ENCODE peak calls at places on chromosomes 6 and 20, in eight cellular contexts. One of them, this sample, is unnamed. For H3K4me1, the result is how much of the 10 kb centered on the place peaks cover.

GRCh38 chr6:2841264-2842138 is at the start of gene SERPINB1:
- DNase-seq in heart left ventricle: peak
- DNase-seq in right lobe of liver: peak
- DNase-seq in uterus: peak
- DNase-seq in stomach: peak
- DNase-seq in transverse colon: peak
- DNase-seq in A549: peak
- DNase-seq in IMR-90: peak
- DNase-seq in this sample: peak

GRCh38 chr20:40279390-40279789 is 409.6 kb downstream of the MAFB start:
- DNase-seq in stomach: no peak
- DNase-seq in right lobe of liver: no peak
- DNase-seq in uterus: peak
- DNase-seq in IMR-90: peak
- DNase-seq in heart left ventricle: peak
- DNase-seq in transverse colon: peak
- DNase-seq in A549: no peak
- DNase-seq in this sample: no peak

GRCh38 chr6:156779206-156780116 is 2.3 kb downstream of the ARID1B start:
- DNase-seq in heart left ventricle: peak
- DNase-seq in transverse colon: peak
- DNase-seq in uterus: peak
- DNase-seq in right lobe of liver: peak
- DNase-seq in stomach: peak
- DNase-seq in A549: peak
- DNase-seq in IMR-90: no peak
- DNase-seq in this sample: peak

GRCh38 chr6:110814488-110815259 is 595 bp downstream of the CDK19 start:
- DNase-seq in stomach: peak
- DNase-seq in IMR-90: peak
- DNase-seq in right lobe of liver: peak
- DNase-seq in heart left ventricle: peak
- DNase-seq in uterus: peak
- DNase-seq in transverse colon: peak
- DNase-seq in A549: peak
- DNase-seq in this sample: peak

GRCh38 chr20:58640446-58640845 is 10.6 kb upstream of the STX16 start:
- DNase-seq in A549: no peak
- DNase-seq in IMR-90: peak
- DNase-seq in uterus: no peak
- DNase-seq in transverse colon: no peak
- DNase-seq in heart left ventricle: no peak
- DNase-seq in stomach: no peak
- DNase-seq in right lobe of liver: no peak
- DNase-seq in this sample: no peak

GRCh38 chr6:140043762-140044378 is 669.4 kb upstream of the CITED2 start:
- DNase-seq in transverse colon: no peak
- DNase-seq in IMR-90: peak
- DNase-seq in stomach: no peak
- DNase-seq in right lobe of liver: no peak
- DNase-seq in heart left ventricle: no peak
- DNase-seq in A549: peak
- DNase-seq in uterus: no peak
- DNase-seq in this sample: no peak

GRCh38 chr6:39388526-39389371 is 66.2 kb upstream of the KCNK16 start:
- DNase-seq in IMR-90: no peak
- DNase-seq in heart left ventricle: no peak
- DNase-seq in A549: no peak
- DNase-seq in transverse colon: no peak
- DNase-seq in right lobe of liver: no peak
- DNase-seq in stomach: no peak
- DNase-seq in uterus: no peak
- DNase-seq in this sample: no peak

GRCh38 chr20:58714340-58714922 is 21.8 kb downstream of the NPEPL1 start:
- DNase-seq in A549: no peak
- DNase-seq in right lobe of liver: peak
- DNase-seq in transverse colon: peak
- DNase-seq in IMR-90: no peak
- DNase-seq in heart left ventricle: peak
- DNase-seq in uterus: peak
- DNase-seq in stomach: no peak
- DNase-seq in this sample: peak

GRCh38 chr20:54067606-54068174 is 2.7 kb downstream of the BCAS1 start:
- DNase-seq in IMR-90: no peak
- DNase-seq in A549: peak
- DNase-seq in transverse colon: peak
- DNase-seq in uterus: no peak
- DNase-seq in heart left ventricle: no peak
- DNase-seq in right lobe of liver: peak
- DNase-seq in stomach: peak
- DNase-seq in this sample: peak

GRCh38 chr6:130743175-130743574 is 84.0 kb upstream of the SMLR1 start:
- DNase-seq in IMR-90: no peak
- DNase-seq in uterus: no peak
- DNase-seq in A549: no peak
- DNase-seq in stomach: no peak
- DNase-seq in heart left ventricle: no peak
- DNase-seq in transverse colon: no peak
- DNase-seq in right lobe of liver: no peak
- DNase-seq in this sample: no peak

GRCh38 chr20:63534831-63535651 is 2.1 kb downstream of the PTK6 start:
- DNase-seq in right lobe of liver: peak
- DNase-seq in A549: no peak
- DNase-seq in stomach: peak
- DNase-seq in transverse colon: peak
- DNase-seq in IMR-90: no peak
- DNase-seq in heart left ventricle: no peak
- DNase-seq in uterus: no peak
- DNase-seq in this sample: peak

GRCh38 chr6:44214307-44214706 is 2.4 kb upstream of the MYMX start:
- DNase-seq in A549: no peak
- DNase-seq in right lobe of liver: no peak
- DNase-seq in IMR-90: no peak
- DNase-seq in stomach: no peak
- DNase-seq in uterus: no peak
- DNase-seq in transverse colon: no peak
- DNase-seq in heart left ventricle: no peak
- DNase-seq in this sample: no peak

GRCh38 chr6:115668781-115669180 is 391.9 kb downstream of the FRK start:
- DNase-seq in stomach: no peak
- DNase-seq in uterus: no peak
- DNase-seq in transverse colon: no peak
- DNase-seq in heart left ventricle: no peak
- DNase-seq in A549: no peak
- DNase-seq in right lobe of liver: no peak
- DNase-seq in IMR-90: no peak
- DNase-seq in this sample: no peak

GRCh38 chr20:58064411-58065010 is 163.9 kb downstream of the ANKRD60 start:
- DNase-seq in stomach: no peak
- DNase-seq in IMR-90: no peak
- DNase-seq in A549: no peak
- DNase-seq in right lobe of liver: no peak
- DNase-seq in transverse colon: no peak
- DNase-seq in heart left ventricle: no peak
- DNase-seq in uterus: no peak
- DNase-seq in this sample: no peak

GRCh38 chr20:52204136-52204535 is 12.6 kb upstream of the ZFP64 start:
- DNase-seq in A549: peak
- DNase-seq in right lobe of liver: no peak
- DNase-seq in transverse colon: no peak
- DNase-seq in heart left ventricle: no peak
- DNase-seq in stomach: no peak
- DNase-seq in IMR-90: no peak
- DNase-seq in uterus: no peak
- DNase-seq in this sample: no peak

GRCh38 chr6:47595785-47596184 is 102.6 kb upstream of the ADGRF4 start:
- DNase-seq in right lobe of liver: no peak
- DNase-seq in transverse colon: peak
- DNase-seq in A549: no peak
- DNase-seq in heart left ventricle: no peak
- DNase-seq in uterus: no peak
- DNase-seq in IMR-90: no peak
- DNase-seq in stomach: no peak
- DNase-seq in this sample: no peak

GRCh38 chr6:158008894-158009891 is 27.5 kb downstream of the SYNJ2 start:
- DNase-seq in transverse colon: peak
- DNase-seq in IMR-90: peak
- DNase-seq in heart left ventricle: peak
- DNase-seq in right lobe of liver: peak
- DNase-seq in uterus: peak
- DNase-seq in A549: no peak
- DNase-seq in stomach: no peak
- DNase-seq in this sample: peak

GRCh38 chr6:133555726-133556125 is 314.6 kb downstream of the EYA4 start:
- DNase-seq in stomach: no peak
- DNase-seq in transverse colon: no peak
- DNase-seq in A549: no peak
- DNase-seq in IMR-90: peak
- DNase-seq in right lobe of liver: no peak
- DNase-seq in heart left ventricle: no peak
- DNase-seq in uterus: no peak
- DNase-seq in this sample: no peak

GRCh38 chr6:142374965-142375733 is 73.3 kb downstream of the ADGRG6 start:
- DNase-seq in A549: peak
- DNase-seq in heart left ventricle: no peak
- DNase-seq in transverse colon: no peak
- DNase-seq in IMR-90: peak
- DNase-seq in stomach: no peak
- DNase-seq in uterus: no peak
- DNase-seq in right lobe of liver: no peak
- DNase-seq in this sample: no peak

GRCh38 chr6:10532392-10532791 is 11.2 kb downstream of the GCNT2 start:
- DNase-seq in heart left ventricle: no peak
- DNase-seq in transverse colon: no peak
- DNase-seq in IMR-90: no peak
- DNase-seq in stomach: no peak
- DNase-seq in uterus: no peak
- DNase-seq in right lobe of liver: no peak
- DNase-seq in A549: no peak
- DNase-seq in this sample: no peak

GRCh38 chr6:10531513-10531912 is 10.4 kb downstream of the GCNT2 start:
- DNase-seq in A549: no peak
- DNase-seq in stomach: no peak
- DNase-seq in IMR-90: no peak
- DNase-seq in right lobe of liver: no peak
- DNase-seq in uterus: no peak
- DNase-seq in heart left ventricle: no peak
- DNase-seq in transverse colon: no peak
- DNase-seq in this sample: no peak

GRCh38 chr6:10528170-10528981 is 7.2 kb downstream of the GCNT2 start:
- DNase-seq in heart left ventricle: no peak
- DNase-seq in IMR-90: peak
- DNase-seq in transverse colon: peak
- DNase-seq in stomach: peak
- DNase-seq in uterus: no peak
- DNase-seq in A549: peak
- DNase-seq in right lobe of liver: no peak
- DNase-seq in this sample: peak

GRCh38 chr6:10531942-10532341 is 10.8 kb downstream of the GCNT2 start:
- DNase-seq in IMR-90: no peak
- DNase-seq in right lobe of liver: no peak
- DNase-seq in transverse colon: no peak
- DNase-seq in heart left ventricle: no peak
- DNase-seq in A549: no peak
- DNase-seq in stomach: no peak
- DNase-seq in uterus: no peak
- DNase-seq in this sample: no peak

GRCh38 chr6:10529231-10529801 is 8.2 kb downstream of the GCNT2 start:
- DNase-seq in IMR-90: no peak
- DNase-seq in right lobe of liver: no peak
- DNase-seq in heart left ventricle: no peak
- DNase-seq in uterus: no peak
- DNase-seq in stomach: peak
- DNase-seq in transverse colon: no peak
- DNase-seq in A549: no peak
- DNase-seq in this sample: peak
- TF ChIP-seq POLR2A in IMR-90: no peak
- TF ChIP-seq POLR2A in right lobe of liver: peak
- TF ChIP-seq POLR2A in heart left ventricle: no peak
- TF ChIP-seq POLR2A in uterus: no peak
- TF ChIP-seq POLR2A in stomach: no peak
- TF ChIP-seq POLR2A in transverse colon: no peak
- TF ChIP-seq POLR2A in A549: no peak
- TF ChIP-seq POLR2A in this sample: no peak

GRCh38 chr20:49034070-49034732 is 11.9 kb upstream of the CSE1L start:
- DNase-seq in heart left ventricle: no peak
- DNase-seq in transverse colon: no peak
- DNase-seq in right lobe of liver: no peak
- DNase-seq in A549: no peak
- DNase-seq in IMR-90: no peak
- DNase-seq in stomach: no peak
- DNase-seq in uterus: no peak
- DNase-seq in this sample: no peak

GRCh38 chr20:49029203-49029602 is 16.9 kb upstream of the CSE1L start:
- DNase-seq in transverse colon: no peak
- DNase-seq in uterus: no peak
- DNase-seq in right lobe of liver: no peak
- DNase-seq in stomach: no peak
- DNase-seq in A549: no peak
- DNase-seq in heart left ventricle: no peak
- DNase-seq in IMR-90: peak
- DNase-seq in this sample: no peak

GRCh38 chr20:49028684-49029083 is 17.4 kb upstream of the CSE1L start:
- DNase-seq in heart left ventricle: no peak
- DNase-seq in transverse colon: no peak
- DNase-seq in uterus: no peak
- DNase-seq in stomach: no peak
- DNase-seq in IMR-90: peak
- DNase-seq in A549: peak
- DNase-seq in right lobe of liver: no peak
- DNase-seq in this sample: no peak

GRCh38 chr20:49030954-49031619 is 15.0 kb upstream of the CSE1L start:
- DNase-seq in IMR-90: no peak
- DNase-seq in stomach: no peak
- DNase-seq in A549: no peak
- DNase-seq in right lobe of liver: no peak
- DNase-seq in heart left ventricle: no peak
- DNase-seq in transverse colon: no peak
- DNase-seq in uterus: peak
- DNase-seq in this sample: no peak

GRCh38 chr20:49032455-49032854 is 13.7 kb upstream of the CSE1L start:
- DNase-seq in IMR-90: no peak
- DNase-seq in transverse colon: no peak
- DNase-seq in heart left ventricle: no peak
- DNase-seq in stomach: no peak
- DNase-seq in right lobe of liver: no peak
- DNase-seq in uterus: no peak
- DNase-seq in A549: no peak
- DNase-seq in this sample: no peak
- H3K4me1 ChIP-seq in IMR-90: under half
- H3K4me1 ChIP-seq in transverse colon: under half
- H3K4me1 ChIP-seq in heart left ventricle: under half
- H3K4me1 ChIP-seq in stomach: under half
- H3K4me1 ChIP-seq in right lobe of liver: under half
- H3K4me1 ChIP-seq in uterus: under half
- H3K4me1 ChIP-seq in A549: under half
- H3K4me1 ChIP-seq in this sample: under half

GRCh38 chr6:143999406-143999805 is 8.7 kb downstream of the PLAGL1 start:
- DNase-seq in transverse colon: no peak
- DNase-seq in heart left ventricle: no peak
- DNase-seq in A549: no peak
- DNase-seq in uterus: no peak
- DNase-seq in right lobe of liver: no peak
- DNase-seq in IMR-90: peak
- DNase-seq in stomach: no peak
- DNase-seq in this sample: no peak
- TF ChIP-seq POLR2A in transverse colon: no peak
- TF ChIP-seq POLR2A in heart left ventricle: no peak
- TF ChIP-seq POLR2A in A549: no peak
- TF ChIP-seq POLR2A in uterus: no peak
- TF ChIP-seq POLR2A in right lobe of liver: no peak
- TF ChIP-seq POLR2A in IMR-90: no peak
- TF ChIP-seq POLR2A in stomach: no peak
- TF ChIP-seq POLR2A in this sample: no peak

GRCh38 chr6:31729515-31729978 is 448 bp upstream of the DDAH2 start:
- DNase-seq in IMR-90: peak
- DNase-seq in uterus: peak
- DNase-seq in right lobe of liver: peak
- DNase-seq in stomach: peak
- DNase-seq in A549: peak
- DNase-seq in transverse colon: peak
- DNase-seq in heart left ventricle: peak
- DNase-seq in this sample: peak
- H3K4me1 ChIP-seq in IMR-90: under half
- H3K4me1 ChIP-seq in uterus: under half
- H3K4me1 ChIP-seq in right lobe of liver: under half
- H3K4me1 ChIP-seq in stomach: half or more
- H3K4me1 ChIP-seq in A549: under half
- H3K4me1 ChIP-seq in transverse colon: under half
- H3K4me1 ChIP-seq in heart left ventricle: under half
- H3K4me1 ChIP-seq in this sample: under half

This sample was measured in Peyer's patch.